ENCODE peak calls at places on chromosomes 7 and 10, in six cellular contexts. One of them, this sample, is unnamed.

GRCh38 chr7:50627824-50628361 is 62.7 kb upstream of the DDC start:
- DNase-seq in right atrium auricular region: no peak
- DNase-seq in T-cell: no peak
- DNase-seq in stimulated activated CD4-positive, alpha-beta T cell treated with anti-CD3 and anti-CD28 coated beads, Interleukin-12 subunit alpha, Interleukin-12 subunit beta, amount 100 ng/mL, for 24 hours: no peak
- DNase-seq in substantia nigra: no peak
- DNase-seq in activated T-helper 1 cell treated with anti-CD3 and anti-CD28 coated beads, Interleukin-2, amount 50 U/mL, for 16 hours: no peak
- DNase-seq in this sample: peak

GRCh38 chr7:116330961-116331360 is 120.6 kb downstream of the TES start:
- DNase-seq in right atrium auricular region: no peak
- DNase-seq in T-cell: no peak
- DNase-seq in stimulated activated CD4-positive, alpha-beta T cell treated with anti-CD3 and anti-CD28 coated beads, Interleukin-12 subunit alpha, Interleukin-12 subunit beta, amount 100 ng/mL, for 24 hours: no peak
- DNase-seq in substantia nigra: no peak
- DNase-seq in activated T-helper 1 cell treated with anti-CD3 and anti-CD28 coated beads, Interleukin-2, amount 50 U/mL, for 16 hours: no peak
- DNase-seq in this sample: no peak

GRCh38 chr7:17298840-17299476 is 506 bp downstream of the AHR start:
- DNase-seq in right atrium auricular region: peak
- DNase-seq in T-cell: peak
- DNase-seq in stimulated activated CD4-positive, alpha-beta T cell treated with anti-CD3 and anti-CD28 coated beads, Interleukin-12 subunit alpha, Interleukin-12 subunit beta, amount 100 ng/mL, for 24 hours: peak
- DNase-seq in substantia nigra: peak
- DNase-seq in activated T-helper 1 cell treated with anti-CD3 and anti-CD28 coated beads, Interleukin-2, amount 50 U/mL, for 16 hours: peak
- DNase-seq in this sample: peak

GRCh38 chr10:100184426-100185219 is 1.2 kb downstream of the ERLIN1 start:
- DNase-seq in right atrium auricular region: no peak
- DNase-seq in T-cell: no peak
- DNase-seq in stimulated activated CD4-positive, alpha-beta T cell treated with anti-CD3 and anti-CD28 coated beads, Interleukin-12 subunit alpha, Interleukin-12 subunit beta, amount 100 ng/mL, for 24 hours: no peak
- DNase-seq in substantia nigra: no peak
- DNase-seq in activated T-helper 1 cell treated with anti-CD3 and anti-CD28 coated beads, Interleukin-2, amount 50 U/mL, for 16 hours: no peak
- DNase-seq in this sample: no peak

GRCh38 chr7:83532229-83532628 is 116.7 kb downstream of the SEMA3E start:
- DNase-seq in right atrium auricular region: no peak
- DNase-seq in T-cell: no peak
- DNase-seq in stimulated activated CD4-positive, alpha-beta T cell treated with anti-CD3 and anti-CD28 coated beads, Interleukin-12 subunit alpha, Interleukin-12 subunit beta, amount 100 ng/mL, for 24 hours: no peak
- DNase-seq in substantia nigra: no peak
- DNase-seq in activated T-helper 1 cell treated with anti-CD3 and anti-CD28 coated beads, Interleukin-2, amount 50 U/mL, for 16 hours: no peak
- DNase-seq in this sample: no peak

GRCh38 chr7:74401137-74401859 is 52.4 kb upstream of the GTF2IRD1 start:
- DNase-seq in right atrium auricular region: peak
- DNase-seq in T-cell: peak
- DNase-seq in stimulated activated CD4-positive, alpha-beta T cell treated with anti-CD3 and anti-CD28 coated beads, Interleukin-12 subunit alpha, Interleukin-12 subunit beta, amount 100 ng/mL, for 24 hours: peak
- DNase-seq in substantia nigra: peak
- DNase-seq in activated T-helper 1 cell treated with anti-CD3 and anti-CD28 coated beads, Interleukin-2, amount 50 U/mL, for 16 hours: peak
- DNase-seq in this sample: peak

GRCh38 chr10:18214692-18215563 is 74.7 kb downstream of the CACNB2 start:
- DNase-seq in right atrium auricular region: no peak
- DNase-seq in T-cell: no peak
- DNase-seq in stimulated activated CD4-positive, alpha-beta T cell treated with anti-CD3 and anti-CD28 coated beads, Interleukin-12 subunit alpha, Interleukin-12 subunit beta, amount 100 ng/mL, for 24 hours: peak
- DNase-seq in substantia nigra: peak
- DNase-seq in activated T-helper 1 cell treated with anti-CD3 and anti-CD28 coated beads, Interleukin-2, amount 50 U/mL, for 16 hours: no peak
- DNase-seq in this sample: no peak

GRCh38 chr7:134936893-134937520 is 49.3 kb upstream of the AGBL3 start:
- DNase-seq in right atrium auricular region: no peak
- DNase-seq in T-cell: no peak
- DNase-seq in stimulated activated CD4-positive, alpha-beta T cell treated with anti-CD3 and anti-CD28 coated beads, Interleukin-12 subunit alpha, Interleukin-12 subunit beta, amount 100 ng/mL, for 24 hours: no peak
- DNase-seq in substantia nigra: no peak
- DNase-seq in activated T-helper 1 cell treated with anti-CD3 and anti-CD28 coated beads, Interleukin-2, amount 50 U/mL, for 16 hours: no peak
- DNase-seq in this sample: no peak

GRCh38 chr7:143383642-143383957 is 2.5 kb downstream of the ZYX start:
- DNase-seq in right atrium auricular region: no peak
- DNase-seq in T-cell: no peak
- DNase-seq in stimulated activated CD4-positive, alpha-beta T cell treated with anti-CD3 and anti-CD28 coated beads, Interleukin-12 subunit alpha, Interleukin-12 subunit beta, amount 100 ng/mL, for 24 hours: no peak
- DNase-seq in substantia nigra: no peak
- DNase-seq in activated T-helper 1 cell treated with anti-CD3 and anti-CD28 coated beads, Interleukin-2, amount 50 U/mL, for 16 hours: no peak
- DNase-seq in this sample: no peak

GRCh38 chr7:144827581-144828139 is 8.2 kb downstream of the TPK1 start:
- DNase-seq in right atrium auricular region: no peak
- DNase-seq in T-cell: no peak
- DNase-seq in stimulated activated CD4-positive, alpha-beta T cell treated with anti-CD3 and anti-CD28 coated beads, Interleukin-12 subunit alpha, Interleukin-12 subunit beta, amount 100 ng/mL, for 24 hours: no peak
- DNase-seq in substantia nigra: no peak
- DNase-seq in activated T-helper 1 cell treated with anti-CD3 and anti-CD28 coated beads, Interleukin-2, amount 50 U/mL, for 16 hours: no peak
- DNase-seq in this sample: no peak

GRCh38 chr7:131774419-131775220 is 218.2 kb upstream of the PODXL start:
- DNase-seq in right atrium auricular region: no peak
- DNase-seq in T-cell: no peak
- DNase-seq in stimulated activated CD4-positive, alpha-beta T cell treated with anti-CD3 and anti-CD28 coated beads, Interleukin-12 subunit alpha, Interleukin-12 subunit beta, amount 100 ng/mL, for 24 hours: no peak
- DNase-seq in substantia nigra: no peak
- DNase-seq in activated T-helper 1 cell treated with anti-CD3 and anti-CD28 coated beads, Interleukin-2, amount 50 U/mL, for 16 hours: no peak
- DNase-seq in this sample: no peak

GRCh38 chr7:73397521-73397934 is 36.0 kb upstream of the FZD9 start:
- DNase-seq in right atrium auricular region: no peak
- DNase-seq in T-cell: no peak
- DNase-seq in stimulated activated CD4-positive, alpha-beta T cell treated with anti-CD3 and anti-CD28 coated beads, Interleukin-12 subunit alpha, Interleukin-12 subunit beta, amount 100 ng/mL, for 24 hours: no peak
- DNase-seq in substantia nigra: no peak
- DNase-seq in activated T-helper 1 cell treated with anti-CD3 and anti-CD28 coated beads, Interleukin-2, amount 50 U/mL, for 16 hours: no peak
- DNase-seq in this sample: no peak

GRCh38 chr7:102472126-102473041 is 6.3 kb downstream of the POLR2J start:
- DNase-seq in right atrium auricular region: no peak
- DNase-seq in T-cell: no peak
- DNase-seq in stimulated activated CD4-positive, alpha-beta T cell treated with anti-CD3 and anti-CD28 coated beads, Interleukin-12 subunit alpha, Interleukin-12 subunit beta, amount 100 ng/mL, for 24 hours: no peak
- DNase-seq in substantia nigra: no peak
- DNase-seq in activated T-helper 1 cell treated with anti-CD3 and anti-CD28 coated beads, Interleukin-2, amount 50 U/mL, for 16 hours: no peak
- DNase-seq in this sample: no peak

GRCh38 chr10:121556448-121556847 is 41.8 kb downstream of the FGFR2 start:
- DNase-seq in right atrium auricular region: no peak
- DNase-seq in T-cell: no peak
- DNase-seq in stimulated activated CD4-positive, alpha-beta T cell treated with anti-CD3 and anti-CD28 coated beads, Interleukin-12 subunit alpha, Interleukin-12 subunit beta, amount 100 ng/mL, for 24 hours: no peak
- DNase-seq in substantia nigra: no peak
- DNase-seq in activated T-helper 1 cell treated with anti-CD3 and anti-CD28 coated beads, Interleukin-2, amount 50 U/mL, for 16 hours: no peak
- DNase-seq in this sample: no peak

GRCh38 chr7:2614646-2615330 is 17.0 kb upstream of the TTYH3 start:
- DNase-seq in right atrium auricular region: no peak
- DNase-seq in T-cell: no peak
- DNase-seq in stimulated activated CD4-positive, alpha-beta T cell treated with anti-CD3 and anti-CD28 coated beads, Interleukin-12 subunit alpha, Interleukin-12 subunit beta, amount 100 ng/mL, for 24 hours: no peak
- DNase-seq in substantia nigra: no peak
- DNase-seq in activated T-helper 1 cell treated with anti-CD3 and anti-CD28 coated beads, Interleukin-2, amount 50 U/mL, for 16 hours: no peak
- DNase-seq in this sample: no peak

GRCh38 chr10:4650109-4650508 is 175.9 kb upstream of the AKR1E2 start:
- DNase-seq in right atrium auricular region: no peak
- DNase-seq in T-cell: no peak
- DNase-seq in stimulated activated CD4-positive, alpha-beta T cell treated with anti-CD3 and anti-CD28 coated beads, Interleukin-12 subunit alpha, Interleukin-12 subunit beta, amount 100 ng/mL, for 24 hours: no peak
- DNase-seq in substantia nigra: no peak
- DNase-seq in activated T-helper 1 cell treated with anti-CD3 and anti-CD28 coated beads, Interleukin-2, amount 50 U/mL, for 16 hours: no peak
- DNase-seq in this sample: no peak

GRCh38 chr7:117281562-117281961 is 41.3 kb downstream of the WNT2 start:
- DNase-seq in right atrium auricular region: no peak
- DNase-seq in T-cell: no peak
- DNase-seq in stimulated activated CD4-positive, alpha-beta T cell treated with anti-CD3 and anti-CD28 coated beads, Interleukin-12 subunit alpha, Interleukin-12 subunit beta, amount 100 ng/mL, for 24 hours: no peak
- DNase-seq in substantia nigra: no peak
- DNase-seq in activated T-helper 1 cell treated with anti-CD3 and anti-CD28 coated beads, Interleukin-2, amount 50 U/mL, for 16 hours: no peak
- DNase-seq in this sample: no peak

GRCh38 chr10:23094786-23095403 is 484 bp upstream of the MSRB2 start:
- DNase-seq in right atrium auricular region: no peak
- DNase-seq in T-cell: no peak
- DNase-seq in stimulated activated CD4-positive, alpha-beta T cell treated with anti-CD3 and anti-CD28 coated beads, Interleukin-12 subunit alpha, Interleukin-12 subunit beta, amount 100 ng/mL, for 24 hours: no peak
- DNase-seq in substantia nigra: no peak
- DNase-seq in activated T-helper 1 cell treated with anti-CD3 and anti-CD28 coated beads, Interleukin-2, amount 50 U/mL, for 16 hours: no peak
- DNase-seq in this sample: no peak

GRCh38 chr10:129951251-129951808 is 12.7 kb downstream of the EBF3 start:
- DNase-seq in right atrium auricular region: no peak
- DNase-seq in T-cell: no peak
- DNase-seq in stimulated activated CD4-positive, alpha-beta T cell treated with anti-CD3 and anti-CD28 coated beads, Interleukin-12 subunit alpha, Interleukin-12 subunit beta, amount 100 ng/mL, for 24 hours: no peak
- DNase-seq in substantia nigra: no peak
- DNase-seq in activated T-helper 1 cell treated with anti-CD3 and anti-CD28 coated beads, Interleukin-2, amount 50 U/mL, for 16 hours: no peak
- DNase-seq in this sample: no peak

GRCh38 chr10:5293691-5294550 is 70.8 kb upstream of the UCN3 start:
- DNase-seq in right atrium auricular region: no peak
- DNase-seq in T-cell: peak
- DNase-seq in stimulated activated CD4-positive, alpha-beta T cell treated with anti-CD3 and anti-CD28 coated beads, Interleukin-12 subunit alpha, Interleukin-12 subunit beta, amount 100 ng/mL, for 24 hours: peak
- DNase-seq in substantia nigra: peak
- DNase-seq in activated T-helper 1 cell treated with anti-CD3 and anti-CD28 coated beads, Interleukin-2, amount 50 U/mL, for 16 hours: peak
- DNase-seq in this sample: peak

GRCh38 chr7:116311262-116311661 is 100.9 kb downstream of the TES start:
- DNase-seq in right atrium auricular region: no peak
- DNase-seq in T-cell: no peak
- DNase-seq in stimulated activated CD4-positive, alpha-beta T cell treated with anti-CD3 and anti-CD28 coated beads, Interleukin-12 subunit alpha, Interleukin-12 subunit beta, amount 100 ng/mL, for 24 hours: no peak
- DNase-seq in substantia nigra: no peak
- DNase-seq in activated T-helper 1 cell treated with anti-CD3 and anti-CD28 coated beads, Interleukin-2, amount 50 U/mL, for 16 hours: no peak
- DNase-seq in this sample: no peak

GRCh38 chr7:157687845-157688244 is 351.0 kb downstream of the DNAJB6 start:
- DNase-seq in right atrium auricular region: no peak
- DNase-seq in T-cell: no peak
- DNase-seq in stimulated activated CD4-positive, alpha-beta T cell treated with anti-CD3 and anti-CD28 coated beads, Interleukin-12 subunit alpha, Interleukin-12 subunit beta, amount 100 ng/mL, for 24 hours: no peak
- DNase-seq in substantia nigra: no peak
- DNase-seq in activated T-helper 1 cell treated with anti-CD3 and anti-CD28 coated beads, Interleukin-2, amount 50 U/mL, for 16 hours: no peak
- DNase-seq in this sample: no peak

GRCh38 chr10:34171957-34172527 is 643.1 kb downstream of the PARD3 start:
- DNase-seq in right atrium auricular region: no peak
- DNase-seq in T-cell: no peak
- DNase-seq in stimulated activated CD4-positive, alpha-beta T cell treated with anti-CD3 and anti-CD28 coated beads, Interleukin-12 subunit alpha, Interleukin-12 subunit beta, amount 100 ng/mL, for 24 hours: no peak
- DNase-seq in substantia nigra: no peak
- DNase-seq in activated T-helper 1 cell treated with anti-CD3 and anti-CD28 coated beads, Interleukin-2, amount 50 U/mL, for 16 hours: no peak
- DNase-seq in this sample: no peak